ENCODE peak calls at places on chromosomes 13 and 19, in five cellular contexts. One of them, this sample, is unnamed.

GRCh38 chr19:44746616-44746945 is 1.9 kb upstream of the BCL3 start:
- DNase-seq in IMR-90: no peak
- DNase-seq in psoas muscle: no peak
- DNase-seq in thoracic aorta: no peak
- DNase-seq in NT2/D1: no peak
- DNase-seq in this sample: no peak

GRCh38 chr13:36062249-36062648 is 68.9 kb downstream of the DCLK1 start:
- DNase-seq in NT2/D1: no peak
- DNase-seq in IMR-90: no peak
- DNase-seq in thoracic aorta: no peak
- DNase-seq in psoas muscle: no peak
- DNase-seq in this sample: no peak

GRCh38 chr13:83184819-83185218 is 697.5 kb downstream of the SLITRK1 start:
- DNase-seq in IMR-90: peak; percentile 79
- DNase-seq in psoas muscle: no peak
- DNase-seq in NT2/D1: no peak
- DNase-seq in thoracic aorta: no peak
- DNase-seq in this sample: no peak

GRCh38 chr13:57624565-57625435 is 6.7 kb upstream of the PCDH17 start:
- DNase-seq in thoracic aorta: no peak
- DNase-seq in psoas muscle: no peak
- DNase-seq in NT2/D1: no peak
- DNase-seq in IMR-90: peak; percentile 41
- DNase-seq in this sample: peak; percentile 52

GRCh38 chr13:89827552-89827951 is 1519.9 kb upstream of the MIR17HG start:
- DNase-seq in IMR-90: no peak
- DNase-seq in thoracic aorta: no peak
- DNase-seq in NT2/D1: no peak
- DNase-seq in psoas muscle: no peak
- DNase-seq in this sample: no peak

GRCh38 chr19:919157-920050 is 2.3 kb downstream of the KISS1R start:
- DNase-seq in psoas muscle: no peak
- DNase-seq in thoracic aorta: no peak
- DNase-seq in NT2/D1: no peak
- DNase-seq in IMR-90: no peak
- DNase-seq in this sample: no peak

GRCh38 chr13:106507560-106508274 is 27.7 kb downstream of the EFNB2 start:
- DNase-seq in psoas muscle: no peak
- DNase-seq in thoracic aorta: no peak
- DNase-seq in NT2/D1: no peak
- DNase-seq in IMR-90: peak; percentile 95
- DNase-seq in this sample: no peak

GRCh38 chr19:571127-571974 is 1.0 kb upstream of the BSG start:
- DNase-seq in thoracic aorta: no peak
- DNase-seq in psoas muscle: peak; percentile 21
- DNase-seq in IMR-90: peak; percentile 35
- DNase-seq in NT2/D1: no peak
- DNase-seq in this sample: peak; percentile 62

GRCh38 chr19:48804496-48804895 is 6.3 kb downstream of the BCAT2 start:
- DNase-seq in psoas muscle: no peak
- DNase-seq in thoracic aorta: no peak
- DNase-seq in IMR-90: no peak
- DNase-seq in NT2/D1: no peak
- DNase-seq in this sample: no peak

GRCh38 chr13:40665754-40666057 is 735 bp downstream of the FOXO1 start:
- DNase-seq in psoas muscle: no peak
- DNase-seq in IMR-90: no peak
- DNase-seq in NT2/D1: no peak
- DNase-seq in thoracic aorta: no peak
- DNase-seq in this sample: peak; percentile 38

GRCh38 chr13:41200126-41200525 is 5.8 kb upstream of the KBTBD7 start:
- DNase-seq in IMR-90: no peak
- DNase-seq in NT2/D1: no peak
- DNase-seq in psoas muscle: no peak
- DNase-seq in thoracic aorta: no peak
- DNase-seq in this sample: no peak

GRCh38 chr13:109198585-109198984 is 569.2 kb downstream of the MYO16 start:
- DNase-seq in IMR-90: peak; percentile 31
- DNase-seq in NT2/D1: no peak
- DNase-seq in psoas muscle: no peak
- DNase-seq in thoracic aorta: no peak
- DNase-seq in this sample: no peak

GRCh38 chr13:106109391-106109791 is 426.1 kb downstream of the EFNB2 start:
- DNase-seq in IMR-90: peak; percentile 47
- DNase-seq in thoracic aorta: no peak
- DNase-seq in psoas muscle: no peak
- DNase-seq in NT2/D1: no peak
- DNase-seq in this sample: no peak

GRCh38 chr13:62033932-62034331 is 618.3 kb upstream of the PCDH20 start:
- DNase-seq in thoracic aorta: no peak
- DNase-seq in IMR-90: no peak
- DNase-seq in psoas muscle: no peak
- DNase-seq in NT2/D1: no peak
- DNase-seq in this sample: no peak

GRCh38 chr13:43006893-43007631 is 15.0 kb upstream of the EPSTI1 start:
- DNase-seq in psoas muscle: no peak
- DNase-seq in thoracic aorta: no peak
- DNase-seq in IMR-90: peak; percentile 63
- DNase-seq in NT2/D1: no peak
- DNase-seq in this sample: no peak

GRCh38 chr19:35716985-35717664 is 678 bp upstream of the KMT2B start:
- DNase-seq in NT2/D1: peak; percentile 89
- DNase-seq in IMR-90: peak; percentile 94
- DNase-seq in thoracic aorta: peak; percentile 88
- DNase-seq in psoas muscle: peak; percentile 90
- DNase-seq in this sample: peak; percentile 98

GRCh38 chr19:35717665-35718344 is at the start of gene KMT2B:
- DNase-seq in psoas muscle: peak; percentile 97
- DNase-seq in thoracic aorta: no peak
- DNase-seq in NT2/D1: no peak
- DNase-seq in IMR-90: no peak
- DNase-seq in this sample: no peak

GRCh38 chr19:35715355-35715809 is 2.4 kb upstream of the KMT2B start:
- DNase-seq in thoracic aorta: no peak
- DNase-seq in psoas muscle: no peak
- DNase-seq in IMR-90: no peak
- DNase-seq in NT2/D1: no peak
- DNase-seq in this sample: no peak

GRCh38 chr19:35715981-35716734 is 1.6 kb upstream of the KMT2B start:
- DNase-seq in psoas muscle: peak; percentile 69
- DNase-seq in NT2/D1: no peak
- DNase-seq in thoracic aorta: no peak
- DNase-seq in IMR-90: peak; percentile 30
- DNase-seq in this sample: peak; percentile 29

DNA sequence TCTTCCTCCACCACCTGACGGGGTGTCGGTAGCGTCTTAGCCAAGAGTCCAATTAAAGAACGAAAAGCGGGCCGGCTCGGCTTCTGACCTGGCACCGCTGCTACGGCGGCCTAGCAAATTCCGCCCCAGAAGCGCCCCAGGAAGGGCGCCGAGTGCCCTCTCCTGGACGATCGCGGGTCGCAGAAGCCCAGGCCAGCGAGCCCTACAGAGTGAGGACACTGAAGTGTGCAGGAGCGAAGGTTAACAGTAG is 1.1 kb upstream of the KMT2B start:
- DNase-seq in IMR-90: no peak
- DNase-seq in thoracic aorta: no peak
- DNase-seq in psoas muscle: no peak
- DNase-seq in NT2/D1: no peak
- DNase-seq in this sample: no peak
- H3K4me1 ChIP-seq in IMR-90: peaks cover 14% of the 10 kb centered on the region
- H3K4me1 ChIP-seq in thoracic aorta: peaks cover 26% of the 10 kb centered on the region
- H3K4me1 ChIP-seq in psoas muscle: peaks cover 23% of the 10 kb centered on the region
- H3K4me1 ChIP-seq in NT2/D1: peaks cover 12% of the 10 kb centered on the region
- H3K4me1 ChIP-seq in this sample: no peaks in the 10 kb centered on the region

DNA sequence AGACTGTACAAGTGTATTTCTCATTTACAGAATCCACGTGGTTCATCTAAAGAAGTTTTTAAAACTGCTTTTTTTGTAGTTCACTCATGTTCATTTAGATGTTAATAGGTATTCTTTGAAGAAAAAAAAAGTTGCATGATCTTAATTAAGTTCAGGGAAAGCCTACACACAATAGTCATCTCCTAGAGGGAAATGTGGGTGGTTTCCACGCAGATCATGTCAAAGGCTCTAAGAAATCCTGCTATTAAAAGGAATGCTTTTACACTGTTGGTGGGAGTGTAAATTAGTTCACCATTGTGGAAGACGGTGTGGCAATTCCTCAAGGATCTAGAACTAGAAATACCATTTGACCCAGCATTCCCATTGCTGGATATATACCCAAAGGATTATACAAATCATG is 312.3 kb downstream of the GPC5 start:
- DNase-seq in IMR-90: no peak
- DNase-seq in psoas muscle: no peak
- DNase-seq in NT2/D1: no peak
- DNase-seq in thoracic aorta: no peak
- DNase-seq in this sample: no peak
- H3K4me3 ChIP-seq in IMR-90: no peak overlapping the region
- H3K4me3 ChIP-seq in psoas muscle: no peak overlapping the region
- H3K4me3 ChIP-seq in NT2/D1: no peak overlapping the region
- H3K4me3 ChIP-seq in thoracic aorta: no peak overlapping the region
- H3K4me3 ChIP-seq in this sample: no peak overlapping the region

DNA sequence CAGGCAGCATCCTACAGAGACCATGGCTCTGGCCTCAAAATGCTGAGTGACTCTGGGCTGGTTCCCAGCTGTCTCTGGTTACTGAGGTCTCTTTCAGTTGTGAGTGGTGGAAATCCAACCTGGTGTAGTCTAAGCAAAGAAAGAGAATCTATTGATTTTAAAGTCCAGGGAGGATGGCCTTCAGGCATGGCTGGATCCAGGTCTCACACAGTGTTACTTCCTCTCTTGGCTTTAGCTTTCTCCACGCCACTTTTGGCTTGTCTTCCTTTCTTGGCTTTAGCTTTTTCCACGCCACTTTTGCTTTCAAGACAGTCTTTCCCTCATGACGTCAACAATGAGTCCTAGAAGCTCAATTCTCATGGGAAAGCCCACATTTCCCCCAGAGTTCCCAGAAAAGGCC is 4.1 kb downstream of the CYP4F3 start:
- DNase-seq in IMR-90: no peak
- DNase-seq in NT2/D1: no peak
- DNase-seq in thoracic aorta: no peak
- DNase-seq in psoas muscle: no peak
- DNase-seq in this sample: no peak
- H3K4me1 ChIP-seq in IMR-90: no peaks in the 10 kb centered on the region
- H3K4me1 ChIP-seq in NT2/D1: peaks cover 2% of the 10 kb centered on the region
- H3K4me1 ChIP-seq in thoracic aorta: no peaks in the 10 kb centered on the region
- H3K4me1 ChIP-seq in psoas muscle: no peaks in the 10 kb centered on the region
- H3K4me1 ChIP-seq in this sample: no peaks in the 10 kb centered on the region

GRCh38 chr19:13985771-13986347 is 20.3 kb downstream of the RFX1 start:
- DNase-seq in NT2/D1: no peak
- DNase-seq in psoas muscle: no peak
- DNase-seq in IMR-90: no peak
- DNase-seq in thoracic aorta: no peak
- DNase-seq in this sample: no peak
- H3K4me3 ChIP-seq in NT2/D1: peak overlapping the region; percentile 13
- H3K4me3 ChIP-seq in psoas muscle: peak overlapping the region; percentile 52
- H3K4me3 ChIP-seq in IMR-90: no peak overlapping the region
- H3K4me3 ChIP-seq in thoracic aorta: peak overlapping the region; percentile 48
- H3K4me3 ChIP-seq in this sample: no peak overlapping the region

DNA sequence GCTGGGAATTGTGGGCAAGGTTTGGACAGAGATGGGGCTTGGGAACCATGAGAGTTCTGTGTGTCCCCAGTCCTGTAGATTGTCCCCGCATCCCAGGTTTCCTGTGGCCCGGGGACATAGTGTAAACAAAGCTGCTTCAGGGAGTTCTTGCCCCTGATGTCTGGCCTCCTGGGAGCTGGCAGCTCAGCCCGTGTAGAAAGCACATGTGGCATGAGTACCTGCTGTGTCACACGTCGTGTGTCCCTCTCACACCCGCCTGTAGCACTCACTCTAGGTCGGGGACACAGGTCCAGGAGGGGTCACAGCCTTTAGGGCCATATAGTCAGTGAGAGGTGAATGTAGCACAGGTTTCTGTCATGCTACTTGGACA is 50.0 kb downstream of the COMP start:
- DNase-seq in IMR-90: no peak
- DNase-seq in NT2/D1: no peak
- DNase-seq in thoracic aorta: no peak
- DNase-seq in psoas muscle: no peak
- DNase-seq in this sample: no peak
- H3K4me1 ChIP-seq in IMR-90: peaks cover 3% of the 10 kb centered on the region
- H3K4me1 ChIP-seq in NT2/D1: peaks cover 20% of the 10 kb centered on the region
- H3K4me1 ChIP-seq in thoracic aorta: no peaks in the 10 kb centered on the region
- H3K4me1 ChIP-seq in psoas muscle: no peaks in the 10 kb centered on the region
- H3K4me1 ChIP-seq in this sample: peaks cover 19% of the 10 kb centered on the region

GRCh38 chr19:34963531-34964406 is at the start of gene ZNF792:
- DNase-seq in IMR-90: peak; percentile 34
- DNase-seq in NT2/D1: peak; percentile 27
- DNase-seq in psoas muscle: peak; percentile 70
- DNase-seq in thoracic aorta: no peak
- DNase-seq in this sample: peak; percentile 56

GRCh38 chr19:34961775-34962174 is 2.3 kb downstream of the ZNF792 start:
- DNase-seq in psoas muscle: no peak
- DNase-seq in thoracic aorta: no peak
- DNase-seq in NT2/D1: no peak
- DNase-seq in IMR-90: no peak
- DNase-seq in this sample: no peak

GRCh38 chr19:34960940-34961679 is 2.9 kb downstream of the ZNF792 start:
- DNase-seq in thoracic aorta: no peak
- DNase-seq in IMR-90: no peak
- DNase-seq in NT2/D1: no peak
- DNase-seq in psoas muscle: no peak
- DNase-seq in this sample: no peak

GRCh38 chr19:34962945-34963530 is 991 bp downstream of the ZNF792 start:
- DNase-seq in psoas muscle: no peak
- DNase-seq in IMR-90: peak; percentile 5
- DNase-seq in thoracic aorta: no peak
- DNase-seq in NT2/D1: no peak
- DNase-seq in this sample: peak; percentile 35

DNA sequence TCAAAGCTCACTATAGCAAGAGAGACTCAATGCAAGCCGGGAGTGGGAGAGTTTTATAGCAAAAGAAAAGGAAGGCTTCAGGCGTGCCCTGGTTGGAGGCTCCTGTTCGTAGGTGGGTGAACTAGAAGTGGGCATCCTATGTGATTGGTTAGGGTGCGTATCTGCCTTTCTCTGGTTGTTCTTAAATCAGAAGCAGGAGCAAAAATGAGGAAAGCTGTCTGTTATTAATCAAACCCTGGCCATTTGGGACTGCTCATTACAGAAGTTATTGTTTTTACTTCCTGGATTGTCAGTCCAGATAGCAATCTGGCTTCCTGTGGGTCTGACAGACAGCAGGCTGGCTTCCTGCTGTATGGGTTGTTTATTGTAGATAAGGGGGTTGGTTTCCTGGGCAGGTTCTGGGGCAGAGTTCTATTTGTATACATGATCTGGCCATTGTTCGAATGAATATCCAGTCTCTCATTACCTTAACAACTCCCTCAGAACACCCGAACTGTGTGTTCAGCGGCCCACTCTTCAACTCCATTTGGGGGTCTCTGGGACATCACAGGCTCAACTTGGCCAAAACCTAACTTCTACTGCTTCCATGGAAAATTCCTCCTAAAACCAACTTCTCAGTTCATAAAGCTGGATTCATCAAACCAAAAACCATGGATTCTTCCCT is 1.6 kb downstream of the ZNF792 start:
- DNase-seq in psoas muscle: no peak
- DNase-seq in IMR-90: peak; percentile 16
- DNase-seq in NT2/D1: no peak
- DNase-seq in thoracic aorta: no peak
- DNase-seq in this sample: peak; percentile 56
- H3K4me3 ChIP-seq in psoas muscle: peak overlapping the region; percentile 99
- H3K4me3 ChIP-seq in IMR-90: peak overlapping the region; percentile 75
- H3K4me3 ChIP-seq in NT2/D1: no peak overlapping the region
- H3K4me3 ChIP-seq in thoracic aorta: peak overlapping the region; percentile 97
- H3K4me3 ChIP-seq in this sample: peak overlapping the region; percentile 86

GRCh38 chr13:102848956-102849355 is 3.1 kb downstream of the ERCC5 start:
- DNase-seq in IMR-90: no peak
- DNase-seq in psoas muscle: no peak
- DNase-seq in thoracic aorta: no peak
- DNase-seq in NT2/D1: no peak
- DNase-seq in this sample: no peak
- H3K4me1 ChIP-seq in IMR-90: peaks cover 4% of the 10 kb centered on the region
- H3K4me1 ChIP-seq in psoas muscle: peaks cover 9% of the 10 kb centered on the region
- H3K4me1 ChIP-seq in thoracic aorta: peaks cover 18% of the 10 kb centered on the region
- H3K4me1 ChIP-seq in NT2/D1: no peaks in the 10 kb centered on the region
- H3K4me1 ChIP-seq in this sample: no peaks in the 10 kb centered on the region

This sample was measured in small intestine.